ENCODE peak calls at places on chromosomes 16 and 17, in five cellular contexts. One of them, this sample, is unnamed.

GRCh38 chr17:67602974-67603373 is 114.8 kb upstream of the NOL11 start:
- DNase-seq in WERI-Rb-1: peak; percentile 72
- DNase-seq in activated CD8-positive, alpha-beta T cell treated with anti-CD3 and anti-CD28 coated beads for 36 hours: peak; percentile 70
- DNase-seq in NB4: peak; percentile 48
- DNase-seq in body of pancreas: peak; percentile 24
- DNase-seq in this sample: peak; percentile 79

GRCh38 chr17:44315760-44316731 is 7.6 kb downstream of the RUNDC3A start:
- DNase-seq in WERI-Rb-1: peak; percentile 75
- DNase-seq in activated CD8-positive, alpha-beta T cell treated with anti-CD3 and anti-CD28 coated beads for 36 hours: no peak
- DNase-seq in NB4: no peak
- DNase-seq in body of pancreas: no peak
- DNase-seq in this sample: no peak

GRCh38 chr16:5616841-5617240 is 519.2 kb upstream of the EEF2KMT start:
- DNase-seq in WERI-Rb-1: no peak
- DNase-seq in activated CD8-positive, alpha-beta T cell treated with anti-CD3 and anti-CD28 coated beads for 36 hours: no peak
- DNase-seq in NB4: no peak
- DNase-seq in body of pancreas: no peak
- DNase-seq in this sample: no peak

GRCh38 chr17:41659813-41660212 is 28.9 kb upstream of the EIF1 start:
- DNase-seq in WERI-Rb-1: no peak
- DNase-seq in activated CD8-positive, alpha-beta T cell treated with anti-CD3 and anti-CD28 coated beads for 36 hours: no peak
- DNase-seq in NB4: no peak
- DNase-seq in body of pancreas: no peak
- DNase-seq in this sample: no peak

GRCh38 chr16:2511128-2511785 is 2.5 kb upstream of the ATP6V0C start:
- DNase-seq in WERI-Rb-1: peak; percentile 89
- DNase-seq in activated CD8-positive, alpha-beta T cell treated with anti-CD3 and anti-CD28 coated beads for 36 hours: no peak
- DNase-seq in NB4: no peak
- DNase-seq in body of pancreas: peak; percentile 41
- DNase-seq in this sample: no peak

GRCh38 chr17:78192616-78193015 is 5.5 kb downstream of the AFMID start:
- DNase-seq in WERI-Rb-1: no peak
- DNase-seq in activated CD8-positive, alpha-beta T cell treated with anti-CD3 and anti-CD28 coated beads for 36 hours: no peak
- DNase-seq in NB4: no peak
- DNase-seq in body of pancreas: no peak
- DNase-seq in this sample: no peak

GRCh38 chr16:68069511-68070248 is 15.5 kb upstream of the NFATC3 start:
- DNase-seq in WERI-Rb-1: peak; percentile 86
- DNase-seq in activated CD8-positive, alpha-beta T cell treated with anti-CD3 and anti-CD28 coated beads for 36 hours: peak; percentile 64
- DNase-seq in NB4: peak; percentile 67
- DNase-seq in body of pancreas: peak; percentile 46
- DNase-seq in this sample: no peak

GRCh38 chr16:67857547-67858233 is 10.2 kb upstream of the CENPT start:
- DNase-seq in WERI-Rb-1: no peak
- DNase-seq in activated CD8-positive, alpha-beta T cell treated with anti-CD3 and anti-CD28 coated beads for 36 hours: peak; percentile 38
- DNase-seq in NB4: peak; percentile 30
- DNase-seq in body of pancreas: peak; percentile 83
- DNase-seq in this sample: no peak

GRCh38 chr16:22924492-22924891 is 110.5 kb downstream of the HS3ST2 start:
- DNase-seq in WERI-Rb-1: no peak
- DNase-seq in activated CD8-positive, alpha-beta T cell treated with anti-CD3 and anti-CD28 coated beads for 36 hours: no peak
- DNase-seq in NB4: no peak
- DNase-seq in body of pancreas: no peak
- DNase-seq in this sample: no peak

GRCh38 chr16:84153660-84154214 is 8.6 kb downstream of the DNAAF1 start:
- DNase-seq in WERI-Rb-1: no peak
- DNase-seq in activated CD8-positive, alpha-beta T cell treated with anti-CD3 and anti-CD28 coated beads for 36 hours: no peak
- DNase-seq in NB4: peak; percentile 31
- DNase-seq in body of pancreas: no peak
- DNase-seq in this sample: no peak

GRCh38 chr16:1102921-1103648 is 7.0 kb upstream of the C1QTNF8 start:
- DNase-seq in WERI-Rb-1: peak; percentile 74
- DNase-seq in activated CD8-positive, alpha-beta T cell treated with anti-CD3 and anti-CD28 coated beads for 36 hours: peak; percentile 74
- DNase-seq in NB4: peak; percentile 48
- DNase-seq in body of pancreas: peak; percentile 74
- DNase-seq in this sample: peak; percentile 89

GRCh38 chr16:24848065-24848464 is 2.3 kb downstream of the SLC5A11 start:
- DNase-seq in WERI-Rb-1: no peak
- DNase-seq in activated CD8-positive, alpha-beta T cell treated with anti-CD3 and anti-CD28 coated beads for 36 hours: no peak
- DNase-seq in NB4: no peak
- DNase-seq in body of pancreas: no peak
- DNase-seq in this sample: no peak

GRCh38 chr17:42617956-42618431 is 8.5 kb downstream of the TUBG1 start:
- DNase-seq in WERI-Rb-1: peak; percentile 30
- DNase-seq in activated CD8-positive, alpha-beta T cell treated with anti-CD3 and anti-CD28 coated beads for 36 hours: no peak
- DNase-seq in NB4: no peak
- DNase-seq in body of pancreas: peak; percentile 32
- DNase-seq in this sample: peak; percentile 38

GRCh38 chr17:46007461-46007965 is 8.5 kb downstream of the STH start:
- DNase-seq in WERI-Rb-1: no peak
- DNase-seq in activated CD8-positive, alpha-beta T cell treated with anti-CD3 and anti-CD28 coated beads for 36 hours: no peak
- DNase-seq in NB4: no peak
- DNase-seq in body of pancreas: no peak
- DNase-seq in this sample: no peak
- TF ChIP-seq CTCF in WERI-Rb-1: no peak
- TF ChIP-seq CTCF in activated CD8-positive, alpha-beta T cell treated with anti-CD3 and anti-CD28 coated beads for 36 hours: no peak
- TF ChIP-seq CTCF in NB4: no peak
- TF ChIP-seq CTCF in body of pancreas: no peak
- TF ChIP-seq CTCF in this sample: no peak

DNA sequence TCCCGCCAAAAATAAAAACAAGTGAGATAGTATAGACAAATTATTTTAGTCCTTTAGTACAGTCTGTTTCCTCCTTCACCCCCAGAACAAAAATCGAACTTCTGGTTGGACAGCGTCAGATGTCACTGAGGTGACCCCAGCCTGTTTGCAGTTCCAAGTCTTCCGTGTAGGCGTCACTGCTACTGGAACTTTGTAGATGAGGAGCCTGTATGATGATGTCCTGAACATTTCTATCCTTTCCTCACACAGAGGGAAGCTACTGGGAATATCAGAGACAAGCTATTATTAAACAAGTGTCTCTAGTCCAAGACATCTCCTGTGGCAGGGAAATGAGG is 924 bp upstream of the VEZF1 start:
- DNase-seq in WERI-Rb-1: peak; percentile 54
- DNase-seq in activated CD8-positive, alpha-beta T cell treated with anti-CD3 and anti-CD28 coated beads for 36 hours: no peak
- DNase-seq in NB4: no peak
- DNase-seq in body of pancreas: peak; percentile 31
- DNase-seq in this sample: no peak
- TF ChIP-seq CTCF in WERI-Rb-1: peak; percentile 14
- TF ChIP-seq CTCF in activated CD8-positive, alpha-beta T cell treated with anti-CD3 and anti-CD28 coated beads for 36 hours: no peak
- TF ChIP-seq CTCF in NB4: no peak
- TF ChIP-seq CTCF in body of pancreas: no peak
- TF ChIP-seq CTCF in this sample: no peak

GRCh38 chr16:82033683-82034300 is 1.3 kb upstream of the HSD17B2 start:
- DNase-seq in WERI-Rb-1: no peak
- DNase-seq in activated CD8-positive, alpha-beta T cell treated with anti-CD3 and anti-CD28 coated beads for 36 hours: no peak
- DNase-seq in NB4: peak; percentile 19
- DNase-seq in body of pancreas: no peak
- DNase-seq in this sample: no peak

GRCh38 chr16:82027629-82028035 is 7.4 kb upstream of the HSD17B2 start:
- DNase-seq in WERI-Rb-1: no peak
- DNase-seq in activated CD8-positive, alpha-beta T cell treated with anti-CD3 and anti-CD28 coated beads for 36 hours: no peak
- DNase-seq in NB4: no peak
- DNase-seq in body of pancreas: no peak
- DNase-seq in this sample: no peak

GRCh38 chr16:82033006-82033405 is 2.0 kb upstream of the HSD17B2 start:
- DNase-seq in WERI-Rb-1: no peak
- DNase-seq in activated CD8-positive, alpha-beta T cell treated with anti-CD3 and anti-CD28 coated beads for 36 hours: no peak
- DNase-seq in NB4: no peak
- DNase-seq in body of pancreas: no peak
- DNase-seq in this sample: no peak

GRCh38 chr16:82034981-82035612 is at the start of gene HSD17B2:
- DNase-seq in WERI-Rb-1: no peak
- DNase-seq in activated CD8-positive, alpha-beta T cell treated with anti-CD3 and anti-CD28 coated beads for 36 hours: no peak
- DNase-seq in NB4: no peak
- DNase-seq in body of pancreas: no peak
- DNase-seq in this sample: no peak

GRCh38 chr16:82031116-82032084 is 3.7 kb upstream of the HSD17B2 start:
- DNase-seq in WERI-Rb-1: peak; percentile 15
- DNase-seq in activated CD8-positive, alpha-beta T cell treated with anti-CD3 and anti-CD28 coated beads for 36 hours: no peak
- DNase-seq in NB4: peak; percentile 59
- DNase-seq in body of pancreas: no peak
- DNase-seq in this sample: peak; percentile 43
- TF ChIP-seq CTCF in WERI-Rb-1: peak; percentile 39
- TF ChIP-seq CTCF in activated CD8-positive, alpha-beta T cell treated with anti-CD3 and anti-CD28 coated beads for 36 hours: peak; percentile 27
- TF ChIP-seq CTCF in NB4: peak; percentile 65
- TF ChIP-seq CTCF in body of pancreas: peak; percentile 39
- TF ChIP-seq CTCF in this sample: no peak

DNA sequence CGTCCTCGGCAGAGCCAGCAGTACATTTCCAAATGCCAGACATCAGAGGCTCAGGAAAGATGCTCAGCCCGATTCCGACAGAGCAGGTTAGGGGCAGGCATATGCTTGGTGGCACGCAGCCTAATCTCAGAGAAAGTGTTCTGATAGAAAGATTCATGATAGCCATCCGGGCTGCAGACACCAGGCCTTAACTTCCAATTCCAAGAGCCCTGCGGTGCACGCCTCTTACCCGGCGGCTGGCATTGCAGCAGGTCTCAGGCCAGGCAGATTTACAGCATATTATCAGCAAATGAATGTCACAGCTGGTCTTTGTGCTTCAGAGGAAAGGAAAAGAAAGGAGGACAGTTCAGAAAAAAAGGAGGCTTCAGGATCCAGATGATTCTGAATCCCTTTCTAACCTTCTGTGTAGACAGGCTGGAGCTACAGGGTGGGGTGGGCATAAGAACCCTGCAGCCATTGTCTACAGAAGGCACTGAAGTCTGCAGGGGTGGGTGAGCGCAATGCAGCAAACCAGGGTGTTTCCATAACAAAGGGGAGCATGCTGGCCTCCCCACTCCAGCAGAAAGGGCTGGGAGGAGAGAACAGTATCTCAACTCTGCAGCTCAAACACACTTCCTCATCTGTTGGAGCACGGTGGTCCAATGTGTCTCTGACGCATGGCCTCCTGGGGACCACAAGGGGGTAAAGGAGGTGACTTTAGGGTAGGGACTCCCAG is 277.4 kb upstream of the XYLT1 start:
- DNase-seq in WERI-Rb-1: no peak
- DNase-seq in activated CD8-positive, alpha-beta T cell treated with anti-CD3 and anti-CD28 coated beads for 36 hours: no peak
- DNase-seq in NB4: no peak
- DNase-seq in body of pancreas: no peak
- DNase-seq in this sample: no peak
- TF ChIP-seq CTCF in WERI-Rb-1: no peak
- TF ChIP-seq CTCF in activated CD8-positive, alpha-beta T cell treated with anti-CD3 and anti-CD28 coated beads for 36 hours: no peak
- TF ChIP-seq CTCF in NB4: no peak
- TF ChIP-seq CTCF in body of pancreas: no peak
- TF ChIP-seq CTCF in this sample: no peak

GRCh38 chr16:75593825-75594820 is 27.9 kb downstream of the GABARAPL2 start:
- DNase-seq in WERI-Rb-1: no peak
- DNase-seq in activated CD8-positive, alpha-beta T cell treated with anti-CD3 and anti-CD28 coated beads for 36 hours: peak; percentile 46
- DNase-seq in NB4: peak; percentile 28
- DNase-seq in body of pancreas: no peak
- DNase-seq in this sample: no peak

GRCh38 chr16:75603241-75603640 is 19.8 kb downstream of the ADAT1 start:
- DNase-seq in WERI-Rb-1: no peak
- DNase-seq in activated CD8-positive, alpha-beta T cell treated with anti-CD3 and anti-CD28 coated beads for 36 hours: no peak
- DNase-seq in NB4: no peak
- DNase-seq in body of pancreas: no peak
- DNase-seq in this sample: no peak

DNA sequence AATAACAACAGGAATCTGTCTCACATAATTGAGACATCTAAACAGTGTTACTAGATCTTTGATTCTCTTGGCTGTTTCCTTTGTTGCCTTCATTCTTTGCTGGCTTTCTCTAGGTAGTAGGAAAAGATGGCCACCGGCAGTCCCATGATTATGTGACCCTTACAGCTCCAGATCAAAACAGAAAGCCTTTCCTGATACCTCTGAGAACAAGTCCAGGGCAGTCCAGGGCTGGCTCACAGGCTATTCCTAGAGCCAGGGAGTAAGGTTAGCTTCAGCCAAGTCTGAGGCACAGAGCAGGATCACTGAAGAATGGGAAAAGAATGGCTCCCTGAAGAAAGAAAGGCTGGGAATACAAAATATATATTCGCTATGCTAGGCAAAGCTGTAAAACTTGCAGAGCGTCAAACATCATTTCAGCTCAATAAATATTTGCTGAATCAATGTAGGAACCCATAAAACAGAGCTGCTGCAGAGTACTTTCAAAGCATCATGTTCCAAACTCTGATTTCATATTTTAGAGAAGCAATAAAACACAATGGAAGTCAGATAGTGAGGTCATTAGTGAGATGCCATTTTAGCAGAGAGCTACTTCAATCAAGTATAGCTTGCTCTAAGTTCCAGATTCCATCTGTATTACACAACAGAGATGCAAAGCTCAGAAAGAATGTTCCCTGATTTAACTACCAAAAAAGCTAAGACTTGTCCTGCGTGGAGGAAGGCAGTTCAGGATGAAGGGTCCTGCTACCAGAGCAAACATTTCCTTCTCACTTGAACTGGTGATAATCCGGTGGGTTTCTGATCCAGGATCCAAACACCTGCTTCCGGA is 23.4 kb downstream of the ADAT1 start:
- DNase-seq in WERI-Rb-1: no peak
- DNase-seq in activated CD8-positive, alpha-beta T cell treated with anti-CD3 and anti-CD28 coated beads for 36 hours: no peak
- DNase-seq in NB4: no peak
- DNase-seq in body of pancreas: no peak
- DNase-seq in this sample: no peak
- TF ChIP-seq CTCF in WERI-Rb-1: no peak
- TF ChIP-seq CTCF in activated CD8-positive, alpha-beta T cell treated with anti-CD3 and anti-CD28 coated beads for 36 hours: no peak
- TF ChIP-seq CTCF in NB4: no peak
- TF ChIP-seq CTCF in body of pancreas: no peak
- TF ChIP-seq CTCF in this sample: no peak

DNA sequence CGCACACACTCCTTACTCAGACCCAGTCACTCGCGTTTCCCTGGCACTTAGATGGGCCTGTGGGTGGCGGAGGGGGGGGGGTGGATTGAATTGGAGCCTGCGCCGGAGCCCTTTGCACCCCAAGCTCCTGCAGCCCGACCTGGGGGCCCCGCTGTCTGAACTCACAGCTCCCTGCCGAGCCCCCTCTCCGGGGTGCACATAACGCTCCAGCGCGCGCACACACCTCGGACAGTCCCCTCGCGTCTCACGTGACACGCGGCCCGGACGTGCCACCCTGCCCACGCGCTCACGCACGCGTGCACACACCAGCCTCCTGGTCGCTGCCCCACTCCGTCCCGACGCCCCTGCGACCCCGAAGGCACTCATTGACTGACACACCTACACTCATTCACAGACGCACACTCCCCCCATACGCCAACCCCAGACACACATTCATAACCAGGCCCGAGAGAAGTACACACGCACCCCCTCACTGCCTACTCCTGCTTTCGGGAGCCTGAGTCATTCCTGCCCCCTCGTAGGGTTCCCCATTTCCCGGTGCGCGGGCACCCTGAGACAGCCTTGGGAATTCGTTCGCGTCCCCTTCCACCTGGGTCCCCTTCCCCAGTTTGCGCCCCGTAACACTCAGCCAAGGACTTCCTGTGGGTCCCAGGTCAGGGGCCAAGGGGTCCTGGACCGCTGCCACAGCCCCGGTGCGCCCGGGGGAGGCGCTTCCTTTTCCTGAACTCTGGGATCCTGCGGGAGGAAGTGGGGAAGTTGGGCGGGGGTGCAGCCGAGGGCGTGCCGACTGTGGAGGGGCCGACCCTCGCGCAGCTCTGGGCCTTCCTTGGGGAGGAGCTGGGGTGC is 1.1 kb downstream of the TBKBP1 start:
- DNase-seq in WERI-Rb-1: peak; percentile 16
- DNase-seq in activated CD8-positive, alpha-beta T cell treated with anti-CD3 and anti-CD28 coated beads for 36 hours: peak; percentile 73
- DNase-seq in NB4: peak; percentile 92
- DNase-seq in body of pancreas: peak; percentile 52
- DNase-seq in this sample: peak; percentile 50
- TF ChIP-seq CTCF in WERI-Rb-1: no peak
- TF ChIP-seq CTCF in activated CD8-positive, alpha-beta T cell treated with anti-CD3 and anti-CD28 coated beads for 36 hours: no peak
- TF ChIP-seq CTCF in NB4: no peak
- TF ChIP-seq CTCF in body of pancreas: no peak
- TF ChIP-seq CTCF in this sample: no peak

This sample was measured in GM10248.